ENCODE peak calls at places on chromosomes 16 and 17, in seven cellular contexts. One of them, this sample, is unnamed.
A peak's percentile ranks its signal among the peaks of the same experiment; 100 is the strongest.

GRCh38 chr16:64440005-64440404 is 681.9 kb downstream of the CDH11 start:
- DNase-seq in hepatocyte: no peak
- DNase-seq in GM23338: no peak
- DNase-seq in neural progenitor cell: no peak
- DNase-seq in MM.1S: no peak
- DNase-seq in GM23248: no peak
- DNase-seq in PC-3: peak; percentile 60
- DNase-seq in this sample: no peak

GRCh38 chr17:27733771-27734170 is 66.6 kb downstream of the NOS2 start:
- DNase-seq in GM23338: no peak
- DNase-seq in MM.1S: no peak
- DNase-seq in GM23248: peak; percentile 2
- DNase-seq in PC-3: no peak
- DNase-seq in hepatocyte: no peak
- DNase-seq in neural progenitor cell: no peak
- DNase-seq in this sample: no peak

GRCh38 chr16:57689772-57690558 is 4.6 kb upstream of the DRC7 start:
- DNase-seq in GM23338: peak; percentile 27
- DNase-seq in MM.1S: no peak
- DNase-seq in GM23248: no peak
- DNase-seq in hepatocyte: no peak
- DNase-seq in neural progenitor cell: no peak
- DNase-seq in PC-3: no peak
- DNase-seq in this sample: peak; percentile 62

GRCh38 chr17:76485569-76485968 is 15.7 kb downstream of the RHBDF2 start:
- DNase-seq in GM23248: peak; percentile 18
- DNase-seq in GM23338: no peak
- DNase-seq in neural progenitor cell: no peak
- DNase-seq in hepatocyte: no peak
- DNase-seq in MM.1S: peak; percentile 55
- DNase-seq in PC-3: no peak
- DNase-seq in this sample: peak; percentile 73

GRCh38 chr16:79707867-79708266 is 107.3 kb upstream of the MAF start:
- DNase-seq in hepatocyte: peak; percentile 30
- DNase-seq in GM23338: no peak
- DNase-seq in MM.1S: no peak
- DNase-seq in GM23248: peak; percentile 9
- DNase-seq in neural progenitor cell: no peak
- DNase-seq in PC-3: no peak
- DNase-seq in this sample: no peak

GRCh38 chr16:19375561-19376158 is 42.0 kb upstream of the TMC5 start:
- DNase-seq in hepatocyte: peak; percentile 65
- DNase-seq in GM23248: peak; percentile 62
- DNase-seq in PC-3: peak; percentile 67
- DNase-seq in GM23338: peak; percentile 67
- DNase-seq in neural progenitor cell: peak; percentile 78
- DNase-seq in MM.1S: peak; percentile 70
- DNase-seq in this sample: peak; percentile 78

GRCh38 chr17:37608369-37609169 is 649 bp downstream of the SYNRG start:
- DNase-seq in GM23248: peak; percentile 60
- DNase-seq in neural progenitor cell: peak; percentile 87
- DNase-seq in hepatocyte: peak; percentile 67
- DNase-seq in PC-3: peak; percentile 2
- DNase-seq in MM.1S: peak; percentile 33
- DNase-seq in GM23338: peak; percentile 81
- DNase-seq in this sample: peak; percentile 53

GRCh38 chr16:49280022-49280741 is 1.5 kb downstream of the CBLN1 start:
- DNase-seq in MM.1S: peak; percentile 26
- DNase-seq in hepatocyte: peak; percentile 58
- DNase-seq in GM23248: peak; percentile 22
- DNase-seq in neural progenitor cell: peak; percentile 90
- DNase-seq in GM23338: peak; percentile 89
- DNase-seq in PC-3: no peak
- DNase-seq in this sample: no peak

GRCh38 chr17:75154195-75155106 is at the start of gene JPT1:
- DNase-seq in PC-3: peak; percentile 100
- DNase-seq in GM23338: peak; percentile 100
- DNase-seq in hepatocyte: peak; percentile 99
- DNase-seq in GM23248: peak; percentile 99
- DNase-seq in MM.1S: peak; percentile 99
- DNase-seq in neural progenitor cell: peak; percentile 100
- DNase-seq in this sample: peak; percentile 100

GRCh38 chr16:2035431-2036199 is 8.9 kb downstream of the NHERF2 start:
- DNase-seq in GM23338: no peak
- DNase-seq in GM23248: peak; percentile 88
- DNase-seq in MM.1S: no peak
- DNase-seq in hepatocyte: peak; percentile 81
- DNase-seq in PC-3: peak; percentile 80
- DNase-seq in neural progenitor cell: peak; percentile 47
- DNase-seq in this sample: no peak

GRCh38 chr17:36463916-36464764 is 22.3 kb upstream of the ZNHIT3 start:
- DNase-seq in MM.1S: peak; percentile 74
- DNase-seq in GM23338: peak; percentile 97
- DNase-seq in GM23248: peak; percentile 95
- DNase-seq in hepatocyte: peak; percentile 92
- DNase-seq in PC-3: peak; percentile 65
- DNase-seq in neural progenitor cell: peak; percentile 98
- DNase-seq in this sample: no peak

GRCh38 chr17:57976594-57976993 is 11.5 kb downstream of the VEZF1 start:
- DNase-seq in GM23248: no peak
- DNase-seq in MM.1S: no peak
- DNase-seq in hepatocyte: no peak
- DNase-seq in neural progenitor cell: no peak
- DNase-seq in GM23338: no peak
- DNase-seq in PC-3: no peak
- DNase-seq in this sample: no peak

GRCh38 chr17:80279895-80280294 is 19.2 kb downstream of the RNF213 start:
- DNase-seq in MM.1S: no peak
- DNase-seq in PC-3: no peak
- DNase-seq in hepatocyte: peak; percentile 59
- DNase-seq in GM23338: no peak
- DNase-seq in GM23248: peak; percentile 93
- DNase-seq in neural progenitor cell: no peak
- DNase-seq in this sample: no peak

GRCh38 chr17:63946440-63947363 is 14.6 kb upstream of the CD79B start:
- DNase-seq in PC-3: peak; percentile 60
- DNase-seq in neural progenitor cell: peak; percentile 78
- DNase-seq in GM23248: peak; percentile 52
- DNase-seq in GM23338: peak; percentile 78
- DNase-seq in hepatocyte: peak; percentile 73
- DNase-seq in MM.1S: peak; percentile 58
- DNase-seq in this sample: peak; percentile 85

GRCh38 chr16:50769-51591 is 2.4 kb downstream of the POLR3K start:
- DNase-seq in neural progenitor cell: no peak
- DNase-seq in hepatocyte: no peak
- DNase-seq in PC-3: no peak
- DNase-seq in MM.1S: no peak
- DNase-seq in GM23338: no peak
- DNase-seq in GM23248: no peak
- DNase-seq in this sample: no peak

GRCh38 chr16:85041184-85041928 is 13.8 kb downstream of the KIAA0513 start:
- DNase-seq in GM23248: no peak
- DNase-seq in GM23338: no peak
- DNase-seq in hepatocyte: no peak
- DNase-seq in PC-3: no peak
- DNase-seq in neural progenitor cell: no peak
- DNase-seq in MM.1S: no peak
- DNase-seq in this sample: no peak

GRCh38 chr17:82332669-82333278 is 792 bp downstream of the SECTM1 start:
- DNase-seq in hepatocyte: peak; percentile 76
- DNase-seq in PC-3: peak; percentile 66
- DNase-seq in MM.1S: peak; percentile 71
- DNase-seq in neural progenitor cell: no peak
- DNase-seq in GM23338: peak; percentile 37
- DNase-seq in GM23248: peak; percentile 84
- DNase-seq in this sample: no peak

GRCh38 chr17:41490620-41491019 is 910 bp upstream of the KRT36 start:
- DNase-seq in PC-3: no peak
- DNase-seq in GM23248: no peak
- DNase-seq in MM.1S: no peak
- DNase-seq in hepatocyte: no peak
- DNase-seq in neural progenitor cell: no peak
- DNase-seq in GM23338: no peak
- DNase-seq in this sample: no peak

GRCh38 chr17:77958716-77959215 is 263 bp downstream of the TNRC6C start:
- DNase-seq in neural progenitor cell: no peak
- DNase-seq in GM23338: no peak
- DNase-seq in hepatocyte: no peak
- DNase-seq in MM.1S: no peak
- DNase-seq in PC-3: no peak
- DNase-seq in GM23248: no peak
- DNase-seq in this sample: peak; percentile 42

DNA sequence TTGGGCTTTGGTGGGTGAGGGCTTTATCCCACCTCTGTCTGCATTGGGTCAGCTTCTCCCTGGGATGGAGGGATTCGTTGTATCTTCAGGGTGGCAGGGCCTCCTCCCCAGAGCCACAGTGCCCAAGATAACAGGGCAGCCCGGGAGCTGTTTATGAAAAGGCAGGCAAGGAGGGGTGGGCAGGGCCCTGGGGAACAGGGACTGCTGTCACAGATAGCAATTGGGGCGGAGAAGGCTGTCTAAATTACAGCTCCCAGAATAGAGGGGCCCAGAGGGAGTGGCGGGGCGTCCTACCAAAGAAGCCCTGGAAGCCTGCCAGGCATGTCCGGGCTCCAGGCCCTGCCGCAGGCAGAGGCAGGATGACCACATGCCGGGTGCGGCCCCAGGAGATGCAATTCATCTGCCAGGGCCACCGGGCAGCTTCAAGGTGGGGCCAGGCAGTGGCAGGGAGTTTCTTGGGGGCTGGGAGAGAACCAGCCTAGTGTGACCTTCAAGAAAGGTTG is 18.8 kb upstream of the PHOSPHO1 start:
- DNase-seq in GM23248: peak; percentile 65
- DNase-seq in hepatocyte: no peak
- DNase-seq in PC-3: peak; percentile 32
- DNase-seq in MM.1S: no peak
- DNase-seq in neural progenitor cell: no peak
- DNase-seq in GM23338: no peak
- DNase-seq in this sample: no peak
- TF ChIP-seq EZH2phosphoT487 in GM23248: no peak
- TF ChIP-seq EZH2phosphoT487 in hepatocyte: no peak
- TF ChIP-seq EZH2phosphoT487 in PC-3: no peak
- TF ChIP-seq EZH2phosphoT487 in MM.1S: no peak
- TF ChIP-seq EZH2phosphoT487 in neural progenitor cell: no peak
- TF ChIP-seq EZH2phosphoT487 in GM23338: no peak
- TF ChIP-seq EZH2phosphoT487 in this sample: no peak

DNA sequence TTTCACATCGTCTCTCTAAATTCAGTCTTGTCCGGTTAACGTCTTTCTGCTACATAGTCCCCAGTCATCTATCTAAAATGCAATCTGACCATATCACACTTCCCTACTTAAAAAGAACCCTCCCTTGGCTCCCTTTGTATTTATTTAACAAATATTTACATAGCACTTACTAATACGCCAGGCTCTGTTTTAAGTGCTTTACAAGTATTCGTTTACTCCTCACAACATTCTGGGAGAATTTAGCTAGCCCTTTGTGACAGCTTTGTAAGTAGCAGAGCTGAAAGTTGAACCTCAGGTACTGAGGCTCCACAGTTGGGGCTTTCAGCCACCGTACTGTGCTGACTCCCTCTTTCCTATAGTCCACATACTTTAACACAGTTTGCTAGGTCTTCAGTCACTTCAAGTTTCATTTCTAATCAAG is 9.2 kb downstream of the PAFAH1B1 start:
- DNase-seq in GM23338: no peak
- DNase-seq in neural progenitor cell: no peak
- DNase-seq in hepatocyte: no peak
- DNase-seq in GM23248: no peak
- DNase-seq in MM.1S: no peak
- DNase-seq in PC-3: peak; percentile 53
- DNase-seq in this sample: no peak
- H3K27ac ChIP-seq in GM23338: no peak overlapping the region
- H3K27ac ChIP-seq in neural progenitor cell: no peak overlapping the region
- H3K27ac ChIP-seq in hepatocyte: peak overlapping the region; percentile 14
- H3K27ac ChIP-seq in GM23248: no peak overlapping the region
- H3K27ac ChIP-seq in MM.1S: no peak overlapping the region
- H3K27ac ChIP-seq in PC-3: peak overlapping the region; percentile 10
- H3K27ac ChIP-seq in this sample: no peak overlapping the region

GRCh38 chr17:43916385-43916784 is 9.0 kb upstream of the MPP2 start:
- DNase-seq in GM23338: no peak
- DNase-seq in PC-3: no peak
- DNase-seq in neural progenitor cell: no peak
- DNase-seq in MM.1S: peak; percentile 8
- DNase-seq in hepatocyte: no peak
- DNase-seq in GM23248: no peak
- DNase-seq in this sample: no peak

GRCh38 chr17:43915561-43915960 is 8.2 kb upstream of the MPP2 start:
- DNase-seq in hepatocyte: no peak
- DNase-seq in GM23248: peak; percentile 76
- DNase-seq in GM23338: no peak
- DNase-seq in neural progenitor cell: no peak
- DNase-seq in MM.1S: no peak
- DNase-seq in PC-3: no peak
- DNase-seq in this sample: no peak

GRCh38 chr17:43918026-43918389 is 10.7 kb upstream of the MPP2 start:
- DNase-seq in GM23248: no peak
- DNase-seq in neural progenitor cell: no peak
- DNase-seq in GM23338: no peak
- DNase-seq in hepatocyte: no peak
- DNase-seq in PC-3: no peak
- DNase-seq in MM.1S: no peak
- DNase-seq in this sample: no peak

GRCh38 chr17:43917016-43917347 is 9.6 kb upstream of the MPP2 start:
- DNase-seq in neural progenitor cell: no peak
- DNase-seq in hepatocyte: no peak
- DNase-seq in MM.1S: no peak
- DNase-seq in PC-3: no peak
- DNase-seq in GM23338: no peak
- DNase-seq in GM23248: no peak
- DNase-seq in this sample: no peak

DNA sequence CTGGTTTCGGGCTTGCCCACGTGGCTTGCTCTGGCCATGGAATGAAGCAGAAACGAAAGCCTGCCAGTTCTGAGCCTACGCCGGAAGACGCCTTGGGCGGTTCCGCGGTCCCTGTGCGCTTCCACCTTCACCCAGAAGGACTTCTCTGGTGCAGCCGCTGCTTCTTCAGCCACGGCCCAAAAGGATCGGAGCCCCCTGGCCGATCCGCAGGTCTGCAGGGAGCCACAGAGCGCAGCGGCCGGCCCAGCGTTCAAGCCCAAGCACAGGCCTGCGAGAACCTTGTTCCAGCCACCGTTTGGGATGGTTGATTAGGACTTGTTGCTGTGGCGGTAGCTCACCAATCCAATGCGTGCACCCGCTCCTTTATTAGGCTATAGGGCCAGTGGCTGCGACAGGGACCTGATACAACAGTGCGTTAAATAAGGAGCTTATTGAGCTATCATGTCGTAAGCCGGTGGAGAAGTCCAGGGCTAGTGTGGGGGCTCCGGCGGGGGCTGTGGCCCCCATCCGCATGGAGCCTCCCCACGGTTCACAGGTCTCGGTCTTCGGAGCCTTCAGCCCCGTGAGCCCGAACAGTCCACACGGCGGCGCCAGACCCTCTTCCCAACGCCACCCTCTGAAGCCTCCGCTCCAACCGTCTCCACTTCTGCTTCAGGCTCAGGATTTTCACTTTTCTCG is 10.2 kb upstream of the MPP2 start:
- DNase-seq in hepatocyte: peak; percentile 45
- DNase-seq in MM.1S: peak; percentile 80
- DNase-seq in GM23338: peak; percentile 82
- DNase-seq in PC-3: no peak
- DNase-seq in neural progenitor cell: peak; percentile 66
- DNase-seq in GM23248: peak; percentile 17
- DNase-seq in this sample: no peak
- TF ChIP-seq EZH2phosphoT487 in hepatocyte: no peak
- TF ChIP-seq EZH2phosphoT487 in MM.1S: no peak
- TF ChIP-seq EZH2phosphoT487 in GM23338: no peak
- TF ChIP-seq EZH2phosphoT487 in PC-3: no peak
- TF ChIP-seq EZH2phosphoT487 in neural progenitor cell: no peak
- TF ChIP-seq EZH2phosphoT487 in GM23248: no peak
- TF ChIP-seq EZH2phosphoT487 in this sample: no peak

GRCh38 chr16:27235055-27235937 is 32.0 kb downstream of the KDM8 start:
- DNase-seq in PC-3: peak; percentile 68
- DNase-seq in GM23248: peak; percentile 92
- DNase-seq in GM23338: peak; percentile 73
- DNase-seq in hepatocyte: peak; percentile 81
- DNase-seq in MM.1S: peak; percentile 41
- DNase-seq in neural progenitor cell: peak; percentile 65
- DNase-seq in this sample: peak; percentile 78
- H3K27ac ChIP-seq in PC-3: peak overlapping the region; percentile 12
- H3K27ac ChIP-seq in GM23248: peak overlapping the region; percentile 86
- H3K27ac ChIP-seq in GM23338: no peak overlapping the region
- H3K27ac ChIP-seq in hepatocyte: peak overlapping the region; percentile 68
- H3K27ac ChIP-seq in MM.1S: no peak overlapping the region
- H3K27ac ChIP-seq in neural progenitor cell: no peak overlapping the region
- H3K27ac ChIP-seq in this sample: no peak overlapping the region